ENCODE peak calls at places on chromosome 11, in five cellular contexts. V, C, Y, S and K are unnamed samples.

GRCh38 chr11:101453682-101454081 is 130.1 kb downstream of the TRPC6 start:
- DNase-seq in V (no peak), Y (no peak), C (no peak), S (no peak), K (no peak)

GRCh38 chr11:84685976-84686375 is 941.2 kb downstream of the DLG2 start:
- DNase-seq in Y (no peak), S (no peak), C (no peak), V (no peak), K (no peak)

GRCh38 chr11:38416141-38416540 is 1818.1 kb upstream of the RAG2 start:
- DNase-seq in V (no peak), S (no peak), Y (no peak), C (no peak), K (peak)

GRCh38 chr11:66904055-66904454 is 47.2 kb downstream of the LRFN4 start:
- DNase-seq in V (no peak), C (no peak), S (no peak), Y (no peak), K (no peak)

GRCh38 chr11:26028294-26028954 is 303.5 kb upstream of the ANO3 start:
- DNase-seq in Y (no peak), S (no peak), C (no peak), V (no peak), K (peak)

GRCh38 chr11:124276081-124276480 is 19.9 kb downstream of the OR8G5 start:
- DNase-seq in V (no peak), C (no peak), S (peak), Y (no peak), K (no peak)

GRCh38 chr11:27183672-27184457 is 143.2 kb downstream of the BBOX1 start:
- DNase-seq in Y (peak), C (peak), S (no peak), V (no peak), K (peak)

GRCh38 chr11:83159901-83160865 is 3.3 kb downstream of the PCF11 start:
- DNase-seq in S (no peak), C (no peak), V (no peak), Y (no peak), K (no peak)

GRCh38 chr11:86893235-86893634 is 62.0 kb downstream of the FZD4 start:
- DNase-seq in Y (no peak), C (no peak), V (no peak), S (no peak), K (no peak)